ENCODE peak calls at places on chromosomes 11 and 22, in nine cellular contexts. One of them, this sample, is unnamed.

GRCh38 chr11:67410369-67410831 is 5.1 kb upstream of the CARNS1 start:
- DNase-seq in mesendoderm: no peak
- DNase-seq in COR-L47: no peak
- DNase-seq in stimulated activated CD4-positive, alpha-beta T cell treated with anti-CD3 and anti-CD28 coated beads, Interleukin-1b, Interleukin-23, amount 100 ng/mL, for 1 hour: no peak
- DNase-seq in EL: no peak
- DNase-seq in brain microvascular endothelial cell: no peak
- DNase-seq in GM19239: no peak
- DNase-seq in nephron progenitor cell: no peak
- DNase-seq in osteocyte: no peak
- DNase-seq in this sample: no peak

GRCh38 chr11:130707217-130707616 is 209.1 kb downstream of the SNX19 start:
- DNase-seq in COR-L47: no peak
- DNase-seq in brain microvascular endothelial cell: no peak
- DNase-seq in EL: no peak
- DNase-seq in nephron progenitor cell: no peak
- DNase-seq in mesendoderm: no peak
- DNase-seq in stimulated activated CD4-positive, alpha-beta T cell treated with anti-CD3 and anti-CD28 coated beads, Interleukin-1b, Interleukin-23, amount 100 ng/mL, for 1 hour: no peak
- DNase-seq in osteocyte: peak
- DNase-seq in GM19239: no peak
- DNase-seq in this sample: no peak

GRCh38 chr11:80214413-80214812 is 773.6 kb upstream of the TENM4 start:
- DNase-seq in nephron progenitor cell: no peak
- DNase-seq in COR-L47: no peak
- DNase-seq in osteocyte: no peak
- DNase-seq in EL: no peak
- DNase-seq in stimulated activated CD4-positive, alpha-beta T cell treated with anti-CD3 and anti-CD28 coated beads, Interleukin-1b, Interleukin-23, amount 100 ng/mL, for 1 hour: no peak
- DNase-seq in GM19239: no peak
- DNase-seq in brain microvascular endothelial cell: no peak
- DNase-seq in mesendoderm: no peak
- DNase-seq in this sample: no peak

GRCh38 chr22:19619144-19620009 is 94.9 kb upstream of the SEPTIN5 start:
- DNase-seq in osteocyte: no peak
- DNase-seq in EL: no peak
- DNase-seq in COR-L47: no peak
- DNase-seq in GM19239: peak
- DNase-seq in nephron progenitor cell: no peak
- DNase-seq in mesendoderm: no peak
- DNase-seq in stimulated activated CD4-positive, alpha-beta T cell treated with anti-CD3 and anti-CD28 coated beads, Interleukin-1b, Interleukin-23, amount 100 ng/mL, for 1 hour: no peak
- DNase-seq in brain microvascular endothelial cell: no peak
- DNase-seq in this sample: peak

GRCh38 chr11:63229815-63230214 is 13.6 kb downstream of the SLC22A25 start:
- DNase-seq in osteocyte: no peak
- DNase-seq in EL: no peak
- DNase-seq in nephron progenitor cell: no peak
- DNase-seq in GM19239: no peak
- DNase-seq in COR-L47: no peak
- DNase-seq in mesendoderm: no peak
- DNase-seq in brain microvascular endothelial cell: no peak
- DNase-seq in stimulated activated CD4-positive, alpha-beta T cell treated with anti-CD3 and anti-CD28 coated beads, Interleukin-1b, Interleukin-23, amount 100 ng/mL, for 1 hour: no peak
- DNase-seq in this sample: no peak

GRCh38 chr11:126160345-126161145 is 50.9 kb downstream of the RPUSD4 start:
- DNase-seq in mesendoderm: no peak
- DNase-seq in COR-L47: no peak
- DNase-seq in osteocyte: no peak
- DNase-seq in brain microvascular endothelial cell: no peak
- DNase-seq in nephron progenitor cell: no peak
- DNase-seq in stimulated activated CD4-positive, alpha-beta T cell treated with anti-CD3 and anti-CD28 coated beads, Interleukin-1b, Interleukin-23, amount 100 ng/mL, for 1 hour: no peak
- DNase-seq in GM19239: no peak
- DNase-seq in EL: no peak
- DNase-seq in this sample: no peak

GRCh38 chr11:35963911-35964310 is 20.0 kb downstream of the LDLRAD3 start:
- DNase-seq in EL: no peak
- DNase-seq in stimulated activated CD4-positive, alpha-beta T cell treated with anti-CD3 and anti-CD28 coated beads, Interleukin-1b, Interleukin-23, amount 100 ng/mL, for 1 hour: no peak
- DNase-seq in nephron progenitor cell: no peak
- DNase-seq in osteocyte: no peak
- DNase-seq in COR-L47: no peak
- DNase-seq in mesendoderm: no peak
- DNase-seq in GM19239: no peak
- DNase-seq in brain microvascular endothelial cell: peak
- DNase-seq in this sample: no peak

GRCh38 chr11:45149483-45150056 is 3.1 kb downstream of the PRDM11 start:
- DNase-seq in GM19239: no peak
- DNase-seq in brain microvascular endothelial cell: no peak
- DNase-seq in stimulated activated CD4-positive, alpha-beta T cell treated with anti-CD3 and anti-CD28 coated beads, Interleukin-1b, Interleukin-23, amount 100 ng/mL, for 1 hour: no peak
- DNase-seq in nephron progenitor cell: no peak
- DNase-seq in EL: no peak
- DNase-seq in COR-L47: no peak
- DNase-seq in mesendoderm: no peak
- DNase-seq in osteocyte: peak
- DNase-seq in this sample: no peak

GRCh38 chr22:36911887-36912661 is 1.4 kb upstream of the CSF2RB start:
- DNase-seq in EL: peak
- DNase-seq in COR-L47: no peak
- DNase-seq in nephron progenitor cell: no peak
- DNase-seq in GM19239: no peak
- DNase-seq in stimulated activated CD4-positive, alpha-beta T cell treated with anti-CD3 and anti-CD28 coated beads, Interleukin-1b, Interleukin-23, amount 100 ng/mL, for 1 hour: no peak
- DNase-seq in brain microvascular endothelial cell: no peak
- DNase-seq in osteocyte: no peak
- DNase-seq in mesendoderm: peak
- DNase-seq in this sample: no peak

GRCh38 chr22:30636226-30637077 is 871 bp downstream of the SLC35E4 start:
- DNase-seq in mesendoderm: no peak
- DNase-seq in nephron progenitor cell: no peak
- DNase-seq in EL: peak
- DNase-seq in osteocyte: no peak
- DNase-seq in COR-L47: no peak
- DNase-seq in brain microvascular endothelial cell: no peak
- DNase-seq in GM19239: no peak
- DNase-seq in stimulated activated CD4-positive, alpha-beta T cell treated with anti-CD3 and anti-CD28 coated beads, Interleukin-1b, Interleukin-23, amount 100 ng/mL, for 1 hour: no peak
- DNase-seq in this sample: peak

GRCh38 chr22:32536352-32536751 is 61.7 kb downstream of the FBXO7 start:
- DNase-seq in mesendoderm: no peak
- DNase-seq in COR-L47: no peak
- DNase-seq in nephron progenitor cell: no peak
- DNase-seq in stimulated activated CD4-positive, alpha-beta T cell treated with anti-CD3 and anti-CD28 coated beads, Interleukin-1b, Interleukin-23, amount 100 ng/mL, for 1 hour: no peak
- DNase-seq in EL: no peak
- DNase-seq in osteocyte: no peak
- DNase-seq in GM19239: no peak
- DNase-seq in brain microvascular endothelial cell: no peak
- DNase-seq in this sample: no peak

GRCh38 chr11:593347-593746 is 17.1 kb downstream of the PHRF1 start:
- DNase-seq in COR-L47: no peak
- DNase-seq in nephron progenitor cell: no peak
- DNase-seq in mesendoderm: no peak
- DNase-seq in brain microvascular endothelial cell: no peak
- DNase-seq in osteocyte: no peak
- DNase-seq in GM19239: no peak
- DNase-seq in stimulated activated CD4-positive, alpha-beta T cell treated with anti-CD3 and anti-CD28 coated beads, Interleukin-1b, Interleukin-23, amount 100 ng/mL, for 1 hour: no peak
- DNase-seq in EL: no peak
- DNase-seq in this sample: no peak

GRCh38 chr11:62372871-62373270 is 35.6 kb downstream of the ASRGL1 start:
- DNase-seq in nephron progenitor cell: no peak
- DNase-seq in COR-L47: no peak
- DNase-seq in stimulated activated CD4-positive, alpha-beta T cell treated with anti-CD3 and anti-CD28 coated beads, Interleukin-1b, Interleukin-23, amount 100 ng/mL, for 1 hour: no peak
- DNase-seq in GM19239: no peak
- DNase-seq in mesendoderm: no peak
- DNase-seq in EL: no peak
- DNase-seq in brain microvascular endothelial cell: no peak
- DNase-seq in osteocyte: no peak
- DNase-seq in this sample: no peak

GRCh38 chr22:32661296-32661695 is 140.2 kb upstream of the TIMP3 start:
- DNase-seq in GM19239: no peak
- DNase-seq in COR-L47: no peak
- DNase-seq in stimulated activated CD4-positive, alpha-beta T cell treated with anti-CD3 and anti-CD28 coated beads, Interleukin-1b, Interleukin-23, amount 100 ng/mL, for 1 hour: no peak
- DNase-seq in nephron progenitor cell: no peak
- DNase-seq in EL: peak
- DNase-seq in osteocyte: no peak
- DNase-seq in brain microvascular endothelial cell: peak
- DNase-seq in mesendoderm: no peak
- DNase-seq in this sample: no peak

GRCh38 chr11:70700453-70700852 is 302.1 kb downstream of the CTTN start:
- DNase-seq in osteocyte: no peak
- DNase-seq in nephron progenitor cell: no peak
- DNase-seq in stimulated activated CD4-positive, alpha-beta T cell treated with anti-CD3 and anti-CD28 coated beads, Interleukin-1b, Interleukin-23, amount 100 ng/mL, for 1 hour: no peak
- DNase-seq in mesendoderm: no peak
- DNase-seq in EL: no peak
- DNase-seq in COR-L47: no peak
- DNase-seq in brain microvascular endothelial cell: no peak
- DNase-seq in GM19239: no peak
- DNase-seq in this sample: no peak

GRCh38 chr11:86099727-86100320 is 30.9 kb upstream of the PICALM start:
- DNase-seq in brain microvascular endothelial cell: no peak
- DNase-seq in GM19239: no peak
- DNase-seq in osteocyte: no peak
- DNase-seq in EL: peak
- DNase-seq in COR-L47: no peak
- DNase-seq in stimulated activated CD4-positive, alpha-beta T cell treated with anti-CD3 and anti-CD28 coated beads, Interleukin-1b, Interleukin-23, amount 100 ng/mL, for 1 hour: no peak
- DNase-seq in nephron progenitor cell: no peak
- DNase-seq in mesendoderm: no peak
- DNase-seq in this sample: no peak

GRCh38 chr11:128582496-128583366 is 4.6 kb downstream of the ETS1 start:
- DNase-seq in mesendoderm: peak
- DNase-seq in GM19239: no peak
- DNase-seq in EL: peak
- DNase-seq in COR-L47: no peak
- DNase-seq in osteocyte: no peak
- DNase-seq in stimulated activated CD4-positive, alpha-beta T cell treated with anti-CD3 and anti-CD28 coated beads, Interleukin-1b, Interleukin-23, amount 100 ng/mL, for 1 hour: no peak
- DNase-seq in nephron progenitor cell: peak
- DNase-seq in brain microvascular endothelial cell: peak
- DNase-seq in this sample: no peak

This sample was measured in NCI-H146.